ENCODE peak calls at places on chromosome 16, in eight cellular contexts. X is mucosa of gallbladder, D is T1000, E is M059J, C is fibroblast of mammary gland, O is NCI-H510A, B is NCI-H460, L is mesothelial cell of epicardium. J is an unnamed sample.

GRCh38 chr16:80570106-80570478 is 29.3 kb downstream of the DYNLRB2 start:
- DNase-seq in X (no peak), D (no peak), E (peak), C (peak), O (no peak), B (no peak), L (no peak), J (no peak)

GRCh38 chr16:17518441-17518840 is 47.7 kb upstream of the XYLT1 start:
- DNase-seq in X (no peak), D (no peak), E (peak), C (peak), O (no peak), B (no peak), L (no peak), J (no peak)

GRCh38 chr16:19223235-19223847 is 55.3 kb downstream of the SYT17 start:
- DNase-seq in X (peak), D (no peak), E (no peak), C (peak), O (no peak), B (peak), L (no peak), J (no peak)

GRCh38 chr16:64475627-64476351 is 646.1 kb downstream of the CDH11 start:
- DNase-seq in X (no peak), D (no peak), E (no peak), C (no peak), O (no peak), B (no peak), L (no peak), J (no peak)

GRCh38 chr16:50059111-50059510 is 6.7 kb upstream of the HEATR3 start:
- DNase-seq in X (no peak), D (no peak), E (no peak), C (no peak), O (no peak), B (no peak), L (no peak), J (no peak)

GRCh38 chr16:31876955-31877828 is 3.6 kb downstream of the ZNF267 start:
- DNase-seq in X (no peak), D (no peak), E (peak), C (peak), O (no peak), B (no peak), L (no peak), J (peak)

GRCh38 chr16:54430491-54431030 is 144.0 kb upstream of the IRX3 start:
- DNase-seq in X (no peak), D (no peak), E (peak), C (peak), O (no peak), B (no peak), L (no peak), J (no peak)

GRCh38 chr16:50183316-50183715 is 30.2 kb downstream of the TENT4B start:
- DNase-seq in X (no peak), D (no peak), E (peak), C (peak), O (no peak), B (no peak), L (no peak), J (no peak)

GRCh38 chr16:50671644-50672260 is 9.4 kb downstream of the SNX20 start:
- DNase-seq in X (no peak), D (no peak), E (no peak), C (peak), O (no peak), B (peak), L (no peak), J (no peak)

GRCh38 chr16:11210260-11210659 is 45.7 kb downstream of the SOCS1 start:
- DNase-seq in X (no peak), D (no peak), E (no peak), C (no peak), O (no peak), B (no peak), L (no peak), J (no peak)

GRCh38 chr16:50372611-50373344 is 4.0 kb upstream of the BRD7 start:
- DNase-seq in X (peak), D (no peak), E (peak), C (peak), O (peak), B (no peak), L (no peak), J (no peak)

GRCh38 chr16:8808613-8809353 is 11.1 kb downstream of the PMM2 start:
- DNase-seq in X (no peak), D (no peak), E (no peak), C (no peak), O (no peak), B (no peak), L (no peak), J (no peak)

GRCh38 chr16:75576384-75576811 is 10.2 kb downstream of the GABARAPL2 start:
- DNase-seq in X (no peak), D (no peak), E (no peak), C (no peak), O (no peak), B (no peak), L (no peak), J (no peak)

GRCh38 chr16:50309527-50310307 is 43.4 kb downstream of the ADCY7 start:
- DNase-seq in X (no peak), D (no peak), E (no peak), C (no peak), O (no peak), B (no peak), L (no peak), J (peak)

GRCh38 chr16:68792465-68793324 is 50.6 kb upstream of the TANGO6 start:
- DNase-seq in X (peak), D (no peak), E (peak), C (peak), O (no peak), B (no peak), L (no peak), J (no peak)

GRCh38 chr16:75250809-75251279 is 580 bp downstream of the BCAR1 start:
- DNase-seq in X (no peak), D (no peak), E (peak), C (no peak), O (no peak), B (no peak), L (no peak), J (no peak)

GRCh38 chr16:53559552-53559951 is 56.5 kb upstream of the AKTIP start:
- DNase-seq in X (no peak), D (no peak), E (no peak), C (no peak), O (no peak), B (no peak), L (no peak), J (no peak)

GRCh38 chr16:2008631-2009301 is 855 bp downstream of the ZNF598 start:
- DNase-seq in X (no peak), D (no peak), E (no peak), C (peak), O (no peak), B (no peak), L (no peak), J (no peak)

GRCh38 chr16:53911506-53911905 is 207.6 kb downstream of the FTO start:
- DNase-seq in X (no peak), D (no peak), E (peak), C (peak), O (no peak), B (peak), L (no peak), J (no peak)

GRCh38 chr16:19885456-19886060 is 910 bp upstream of the GPRC5B start:
- DNase-seq in X (no peak), D (no peak), E (no peak), C (no peak), O (no peak), B (no peak), L (no peak), J (no peak)

GRCh38 chr16:75234856-75235696 is 16.3 kb downstream of the CTRB1 start:
- DNase-seq in X (no peak), D (no peak), E (no peak), C (no peak), O (no peak), B (no peak), L (no peak), J (no peak)

GRCh38 chr16:16122264-16122663 is 101.0 kb downstream of the ABCC6 start:
- DNase-seq in X (no peak), D (no peak), E (no peak), C (no peak), O (no peak), B (no peak), L (no peak), J (no peak)

GRCh38 chr16:17432902-17433576 is 37.7 kb downstream of the XYLT1 start:
- DNase-seq in X (no peak), D (no peak), E (no peak), C (peak), O (no peak), B (no peak), L (no peak), J (no peak)

GRCh38 chr16:72537684-72538083 is 365.7 kb upstream of the PMFBP1 start:
- DNase-seq in X (no peak), D (no peak), E (peak), C (peak), O (no peak), B (no peak), L (no peak), J (no peak)

GRCh38 chr16:57023541-57024249 is 34.3 kb downstream of the NLRC5 start:
- DNase-seq in X (no peak), D (no peak), E (no peak), C (no peak), O (no peak), B (no peak), L (no peak), J (peak)

GRCh38 chr16:87178177-87178863 is 138.9 kb downstream of the C16orf95 start:
- DNase-seq in X (no peak), D (no peak), E (peak), C (no peak), O (no peak), B (no peak), L (no peak), J (no peak)

GRCh38 chr16:71609066-71609465 is 16.9 kb upstream of the MARVELD3 start:
- DNase-seq in X (no peak), D (no peak), E (no peak), C (no peak), O (no peak), B (no peak), L (no peak), J (no peak)

GRCh38 chr16:72050769-72051464 is 3.4 kb upstream of the HP start:
- DNase-seq in X (no peak), D (no peak), E (no peak), C (peak), O (no peak), B (no peak), L (no peak), J (no peak)

GRCh38 chr16:4373909-4374742 is 2.5 kb downstream of the VASN start:
- DNase-seq in X (peak), D (peak), E (peak), C (peak), O (no peak), B (no peak), L (peak), J (no peak)